ENCODE peak calls at places on chromosome 15, in four cellular contexts. One of them, this sample, is unnamed.

GRCh38 chr15:60004019-60004845 is at the start of gene FOXB1:
- DNase-seq in K562: no peak
- DNase-seq in HepG2: no peak
- DNase-seq in GM12878: no peak
- DNase-seq in this sample: peak; percentile 95

GRCh38 chr15:31236184-31237041 is 90.2 kb upstream of the KLF13 start:
- DNase-seq in K562: peak; percentile 63
- DNase-seq in HepG2: peak; percentile 64
- DNase-seq in GM12878: no peak
- DNase-seq in this sample: no peak

GRCh38 chr15:68301300-68301699 is 23.8 kb downstream of the FEM1B start:
- DNase-seq in K562: no peak
- DNase-seq in HepG2: no peak
- DNase-seq in GM12878: no peak
- DNase-seq in this sample: no peak

GRCh38 chr15:26126819-26127387 is 263.8 kb upstream of the ATP10A start:
- DNase-seq in K562: no peak
- DNase-seq in HepG2: no peak
- DNase-seq in GM12878: no peak
- DNase-seq in this sample: no peak

GRCh38 chr15:89399070-89399389 is 64.4 kb upstream of the POLG start:
- DNase-seq in K562: no peak
- DNase-seq in HepG2: no peak
- DNase-seq in GM12878: no peak
- DNase-seq in this sample: no peak

GRCh38 chr15:68983821-68984517 is 30.5 kb upstream of the NOX5 start:
- DNase-seq in K562: peak; percentile 57
- DNase-seq in HepG2: no peak
- DNase-seq in GM12878: no peak
- DNase-seq in this sample: no peak

GRCh38 chr15:82647835-82648256 is 683 bp upstream of the CPEB1 start:
- DNase-seq in K562: peak; percentile 83
- DNase-seq in HepG2: no peak
- DNase-seq in GM12878: no peak
- DNase-seq in this sample: peak; percentile 70

GRCh38 chr15:74831813-74832495 is 5.5 kb downstream of the CPLX3 start:
- DNase-seq in K562: no peak
- DNase-seq in HepG2: no peak
- DNase-seq in GM12878: no peak
- DNase-seq in this sample: no peak

GRCh38 chr15:42106278-42106677 is 11.9 kb upstream of the PLA2G4D start:
- DNase-seq in K562: no peak
- DNase-seq in HepG2: no peak
- DNase-seq in GM12878: no peak
- DNase-seq in this sample: no peak

GRCh38 chr15:31303434-31304073 is 23.1 kb upstream of the KLF13 start:
- DNase-seq in K562: peak; percentile 60
- DNase-seq in HepG2: no peak
- DNase-seq in GM12878: no peak
- DNase-seq in this sample: peak; percentile 44

GRCh38 chr15:51076898-51077564 is 17.7 kb downstream of the TNFAIP8L3 start:
- DNase-seq in K562: no peak
- DNase-seq in HepG2: no peak
- DNase-seq in GM12878: peak; percentile 40
- DNase-seq in this sample: peak; percentile 73

GRCh38 chr15:42101861-42102260 is 7.5 kb upstream of the PLA2G4D start:
- DNase-seq in K562: no peak
- DNase-seq in HepG2: no peak
- DNase-seq in GM12878: no peak
- DNase-seq in this sample: no peak

GRCh38 chr15:73849641-73850040 is 23.7 kb upstream of the TBC1D21 start:
- DNase-seq in K562: no peak
- DNase-seq in HepG2: no peak
- DNase-seq in GM12878: no peak
- DNase-seq in this sample: no peak

GRCh38 chr15:94847325-94847724 is 616.0 kb downstream of the MCTP2 start:
- DNase-seq in K562: no peak
- DNase-seq in HepG2: no peak
- DNase-seq in GM12878: no peak
- DNase-seq in this sample: no peak

GRCh38 chr15:58348095-58348812 is 83.5 kb upstream of the LIPC start:
- DNase-seq in K562: no peak
- DNase-seq in HepG2: peak; percentile 50
- DNase-seq in GM12878: no peak
- DNase-seq in this sample: no peak

GRCh38 chr15:41783272-41783660 is 9.0 kb downstream of the MAPKBP1 start:
- DNase-seq in K562: no peak
- DNase-seq in HepG2: no peak
- DNase-seq in GM12878: no peak
- DNase-seq in this sample: no peak

GRCh38 chr15:42286445-42287029 is 13.3 kb upstream of the TMEM87A start:
- DNase-seq in K562: no peak
- DNase-seq in HepG2: peak; percentile 63
- DNase-seq in GM12878: no peak
- DNase-seq in this sample: no peak

GRCh38 chr15:69125236-69125635 is 35.2 kb upstream of the GLCE start:
- DNase-seq in K562: no peak
- DNase-seq in HepG2: no peak
- DNase-seq in GM12878: no peak
- DNase-seq in this sample: peak; percentile 39

GRCh38 chr15:36966704-36967103 is 133.6 kb downstream of the MEIS2 start:
- DNase-seq in K562: no peak
- DNase-seq in HepG2: no peak
- DNase-seq in GM12878: no peak
- DNase-seq in this sample: no peak

GRCh38 chr15:91099616-91100560 is at the start of gene SV2B:
- DNase-seq in K562: no peak
- DNase-seq in HepG2: no peak
- DNase-seq in GM12878: no peak
- DNase-seq in this sample: peak; percentile 77

GRCh38 chr15:66124626-66125025 is 128.9 kb downstream of the MEGF11 start:
- DNase-seq in K562: no peak
- DNase-seq in HepG2: no peak
- DNase-seq in GM12878: no peak
- DNase-seq in this sample: no peak

GRCh38 chr15:57329582-57330367 is 46.5 kb upstream of the CGNL1 start:
- DNase-seq in K562: peak; percentile 38
- DNase-seq in HepG2: no peak
- DNase-seq in GM12878: no peak
- DNase-seq in this sample: no peak

GRCh38 chr15:90033006-90033405 is 31.9 kb downstream of the ZNF710 start:
- DNase-seq in K562: no peak
- DNase-seq in HepG2: no peak
- DNase-seq in GM12878: no peak
- DNase-seq in this sample: no peak

GRCh38 chr15:41900526-41901380 is 6.9 kb upstream of the SPTBN5 start:
- DNase-seq in K562: no peak
- DNase-seq in HepG2: no peak
- DNase-seq in GM12878: no peak
- DNase-seq in this sample: no peak

GRCh38 chr15:39698444-39699390 is 83.9 kb downstream of the FSIP1 start:
- DNase-seq in K562: peak; percentile 79
- DNase-seq in HepG2: no peak
- DNase-seq in GM12878: no peak
- DNase-seq in this sample: no peak

GRCh38 chr15:39701988-39702387 is 80.7 kb downstream of the FSIP1 start:
- DNase-seq in K562: peak; percentile 13
- DNase-seq in HepG2: no peak
- DNase-seq in GM12878: no peak
- DNase-seq in this sample: no peak

GRCh38 chr15:39695793-39696192 is 86.8 kb downstream of the FSIP1 start:
- DNase-seq in K562: no peak
- DNase-seq in HepG2: no peak
- DNase-seq in GM12878: no peak
- DNase-seq in this sample: no peak

GRCh38 chr15:39700301-39700700 is 82.3 kb downstream of the FSIP1 start:
- DNase-seq in K562: no peak
- DNase-seq in HepG2: no peak
- DNase-seq in GM12878: no peak
- DNase-seq in this sample: no peak

GRCh38 chr15:39699531-39700110 is 83.0 kb downstream of the FSIP1 start:
- DNase-seq in K562: no peak
- DNase-seq in HepG2: no peak
- DNase-seq in GM12878: no peak
- DNase-seq in this sample: no peak
- H2AFZ ChIP-seq in K562: peak overlapping the region; percentile 77
- H2AFZ ChIP-seq in HepG2: no peak overlapping the region
- H2AFZ ChIP-seq in GM12878: no peak overlapping the region
- H2AFZ ChIP-seq in this sample: no peak overlapping the region

DNA sequence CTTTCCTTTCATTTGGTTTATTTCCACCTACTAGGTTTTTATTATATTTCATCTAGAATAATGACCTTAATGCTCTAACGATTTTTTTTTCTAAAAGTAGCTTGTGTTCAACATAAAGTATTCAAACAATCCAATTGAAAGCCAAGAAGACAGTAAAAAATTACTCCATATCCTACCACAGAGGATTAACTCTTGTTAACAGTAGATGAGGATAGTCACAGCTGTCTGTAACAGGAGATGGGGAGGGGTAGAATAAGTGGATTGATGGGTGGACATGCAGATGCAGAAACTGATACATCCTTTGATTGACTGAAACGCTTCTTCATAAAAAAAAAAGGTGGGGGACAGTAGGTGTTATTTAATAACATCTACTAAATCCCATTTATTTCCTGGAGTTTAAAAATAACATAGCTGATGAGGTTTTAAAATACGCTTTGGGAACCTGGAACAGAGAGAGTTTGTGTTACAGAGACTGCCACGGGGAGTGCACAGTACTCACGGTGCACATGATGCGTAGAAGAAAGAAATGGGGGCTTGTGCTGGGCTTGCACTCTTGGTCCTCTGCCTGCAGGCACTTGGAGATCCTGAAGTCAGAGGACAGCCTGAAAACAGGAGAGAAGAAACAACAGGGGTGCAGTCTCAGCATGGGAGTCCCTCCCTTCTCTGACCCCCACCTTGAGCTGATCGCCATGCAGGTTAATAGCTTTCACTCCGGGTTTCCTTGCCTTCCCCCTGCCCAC is 226.7 kb downstream of the THSD4 start:
- DNase-seq in K562: no peak
- DNase-seq in HepG2: no peak
- DNase-seq in GM12878: no peak
- DNase-seq in this sample: no peak
- TF ChIP-seq JUNB in K562: no peak
- TF ChIP-seq JUNB in HepG2: no peak
- TF ChIP-seq JUNB in GM12878: no peak
- TF ChIP-seq JUNB in this sample: no peak

GRCh38 chr15:45703670-45704328 is 69.0 kb downstream of the SQOR start:
- DNase-seq in K562: no peak
- DNase-seq in HepG2: no peak
- DNase-seq in GM12878: no peak
- DNase-seq in this sample: peak; percentile 76
- H2AFZ ChIP-seq in K562: no peak overlapping the region
- H2AFZ ChIP-seq in HepG2: no peak overlapping the region
- H2AFZ ChIP-seq in GM12878: no peak overlapping the region
- H2AFZ ChIP-seq in this sample: peak overlapping the region; percentile 97

GRCh38 chr15:78035319-78035718 is 42.2 kb downstream of the TBC1D2B start:
- DNase-seq in K562: no peak
- DNase-seq in HepG2: no peak
- DNase-seq in GM12878: no peak
- DNase-seq in this sample: no peak

GRCh38 chr15:78035861-78036476 is 41.5 kb downstream of the TBC1D2B start:
- DNase-seq in K562: peak; percentile 34
- DNase-seq in HepG2: peak; percentile 85
- DNase-seq in GM12878: no peak
- DNase-seq in this sample: no peak

GRCh38 chr15:78033864-78034263 is 43.6 kb downstream of the TBC1D2B start:
- DNase-seq in K562: no peak
- DNase-seq in HepG2: no peak
- DNase-seq in GM12878: no peak
- DNase-seq in this sample: no peak

GRCh38 chr15:78037328-78037727 is 40.2 kb downstream of the TBC1D2B start:
- DNase-seq in K562: no peak
- DNase-seq in HepG2: no peak
- DNase-seq in GM12878: no peak
- DNase-seq in this sample: no peak

DNA sequence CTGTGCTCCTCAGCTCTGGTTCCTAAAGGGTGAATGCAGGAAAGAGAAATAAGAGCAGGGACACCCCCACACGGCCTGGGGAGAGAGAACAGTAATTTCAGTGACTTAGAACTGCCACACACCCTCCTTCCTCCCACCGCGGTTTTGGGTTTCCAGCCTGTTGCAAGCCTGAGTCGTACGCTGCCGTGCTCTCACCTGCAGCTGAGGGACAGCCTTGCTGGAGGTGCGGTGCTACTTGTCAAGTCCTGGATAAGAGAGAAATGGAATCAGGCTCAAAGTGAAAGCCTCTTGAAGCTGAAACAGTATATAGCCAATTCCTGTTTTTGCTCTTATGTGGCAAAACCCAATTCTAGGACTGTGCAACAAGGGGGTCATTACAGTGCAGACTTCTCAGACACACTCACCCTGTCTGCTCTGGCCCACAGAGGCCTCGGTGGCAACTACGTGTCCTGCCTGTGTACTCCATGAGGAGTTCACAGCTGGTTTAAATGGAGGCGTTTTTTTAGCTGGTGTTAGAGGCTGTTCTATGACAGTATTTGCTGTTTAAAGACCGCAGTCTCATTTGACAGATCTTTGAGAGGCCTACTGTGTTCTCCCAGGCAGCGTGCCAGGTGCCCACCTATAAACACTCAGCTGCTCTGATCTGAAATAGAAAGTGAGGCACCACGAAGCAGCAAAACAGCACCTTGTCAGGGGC is 42.9 kb downstream of the TBC1D2B start:
- DNase-seq in K562: no peak
- DNase-seq in HepG2: no peak
- DNase-seq in GM12878: peak; percentile 66
- DNase-seq in this sample: no peak
- TF ChIP-seq JUNB in K562: no peak
- TF ChIP-seq JUNB in HepG2: no peak
- TF ChIP-seq JUNB in GM12878: no peak
- TF ChIP-seq JUNB in this sample: no peak